ENCODE peak calls at places on chromosomes 11 and 22, in five cellular contexts. Z, Y, S, H and O are unnamed samples.

GRCh38 chr22:42696331-42696967 is 24.2 kb downstream of the A4GALT start:
- DNase-seq in Z (no peak), Y (no peak), S (no peak), H (peak; percentile 68), O (no peak)

GRCh38 chr11:19890308-19890707 is 177.7 kb downstream of the NAV2 start:
- DNase-seq in Z (no peak), Y (no peak), S (peak; percentile 79), H (no peak), O (no peak)

GRCh38 chr22:43388420-43388851 is 23.4 kb upstream of the MPPED1 start:
- DNase-seq in Z (no peak), Y (peak; percentile 89), S (no peak), H (peak; percentile 75), O (peak; percentile 82)

GRCh38 chr11:57662893-57663292 is 5.0 kb upstream of the ZDHHC5 start:
- DNase-seq in Z (no peak), Y (no peak), S (no peak), H (no peak), O (no peak)

GRCh38 chr11:65355013-65355775 is 643 bp downstream of the TIGD3 start:
- DNase-seq in Z (no peak), Y (no peak), S (no peak), H (no peak), O (peak; percentile 38)

GRCh38 chr11:6636480-6636879 is 17.3 kb upstream of the TPP1 start:
- DNase-seq in Z (no peak), Y (no peak), S (no peak), H (no peak), O (no peak)

GRCh38 chr22:40826984-40827741 is 8.0 kb upstream of the SLC25A17 start:
- DNase-seq in Z (no peak), Y (no peak), S (no peak), H (no peak), O (no peak)

GRCh38 chr11:2774173-2775082 is 74.6 kb upstream of the KCNQ1OT1 start:
- DNase-seq in Z (no peak), Y (peak; percentile 49), S (no peak), H (peak; percentile 45), O (peak; percentile 1)

GRCh38 chr11:22832315-22833041 is 2.9 kb upstream of the SVIP start:
- DNase-seq in Z (no peak), Y (no peak), S (no peak), H (no peak), O (no peak)

GRCh38 chr11:61121917-61122316 is 19.6 kb downstream of the CD5 start:
- DNase-seq in Z (no peak), Y (no peak), S (no peak), H (no peak), O (no peak)

GRCh38 chr11:1896895-1897294 is 5.2 kb upstream of the PRR33 start:
- DNase-seq in Z (no peak), Y (no peak), S (no peak), H (no peak), O (no peak)

GRCh38 chr22:18035740-18036139 is 11.4 kb upstream of the MICAL3 start:
- DNase-seq in Z (no peak), Y (no peak), S (no peak), H (peak; percentile 87), O (no peak)

GRCh38 chr11:33956611-33957010 is 64.7 kb upstream of the LMO2 start:
- DNase-seq in Z (no peak), Y (no peak), S (no peak), H (no peak), O (no peak)

GRCh38 chr22:23263651-23264555 is 83.6 kb downstream of the BCR start:
- DNase-seq in Z (no peak), Y (no peak), S (no peak), H (no peak), O (no peak)

GRCh38 chr22:22896601-22897000 is 9.0 kb downstream of the IGLL5 start:
- DNase-seq in Z (no peak), Y (no peak), S (no peak), H (no peak), O (no peak)

GRCh38 chr22:30984317-30984716 is 15.3 kb downstream of the TUG1 start:
- DNase-seq in Z (no peak), Y (no peak), S (no peak), H (no peak), O (no peak)

GRCh38 chr11:31763296-31763695 is 47.8 kb downstream of the PAX6 start:
- DNase-seq in Z (no peak), Y (no peak), S (no peak), H (no peak), O (no peak)

GRCh38 chr11:67687986-67688385 is 13.6 kb upstream of the ALDH3B2 start:
- DNase-seq in Z (no peak), Y (no peak), S (no peak), H (no peak), O (no peak)

GRCh38 chr11:67689178-67689577 is 14.8 kb upstream of the ALDH3B2 start:
- DNase-seq in Z (no peak), Y (no peak), S (no peak), H (no peak), O (no peak)

GRCh38 chr11:67694875-67695555 is 20.6 kb upstream of the ALDH3B2 start:
- DNase-seq in Z (no peak), Y (no peak), S (no peak), H (peak; percentile 54), O (no peak)

GRCh38 chr11:67695606-67696005 is 21.2 kb upstream of the ALDH3B2 start:
- DNase-seq in Z (no peak), Y (no peak), S (no peak), H (no peak), O (no peak)

DNA sequence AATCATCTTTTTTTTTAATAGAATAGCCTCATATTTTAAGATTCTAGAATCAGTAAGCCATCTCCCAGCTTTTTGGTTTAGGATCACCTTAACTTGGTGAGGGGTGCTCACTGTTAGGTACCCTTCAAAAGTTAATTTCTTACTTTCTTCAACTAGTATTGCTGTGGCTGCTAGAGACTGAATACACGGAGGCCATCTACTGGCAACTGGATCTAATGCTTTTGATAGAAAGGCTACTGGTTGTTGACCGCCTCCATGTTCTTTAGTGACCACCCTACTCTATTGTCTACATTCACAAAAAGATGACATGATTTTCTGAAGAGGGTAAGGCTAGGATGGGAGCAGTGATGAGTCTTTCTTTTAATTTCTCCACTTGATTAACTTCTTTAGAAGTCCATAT is 16.7 kb upstream of the ALDH3B2 start:
- DNase-seq in Z (no peak), Y (no peak), S (no peak), H (no peak), O (no peak)
- TF ChIP-seq CTCF in Z (no peak), Y (peak; percentile 26), S (no peak), H (no peak), O (no peak)

DNA sequence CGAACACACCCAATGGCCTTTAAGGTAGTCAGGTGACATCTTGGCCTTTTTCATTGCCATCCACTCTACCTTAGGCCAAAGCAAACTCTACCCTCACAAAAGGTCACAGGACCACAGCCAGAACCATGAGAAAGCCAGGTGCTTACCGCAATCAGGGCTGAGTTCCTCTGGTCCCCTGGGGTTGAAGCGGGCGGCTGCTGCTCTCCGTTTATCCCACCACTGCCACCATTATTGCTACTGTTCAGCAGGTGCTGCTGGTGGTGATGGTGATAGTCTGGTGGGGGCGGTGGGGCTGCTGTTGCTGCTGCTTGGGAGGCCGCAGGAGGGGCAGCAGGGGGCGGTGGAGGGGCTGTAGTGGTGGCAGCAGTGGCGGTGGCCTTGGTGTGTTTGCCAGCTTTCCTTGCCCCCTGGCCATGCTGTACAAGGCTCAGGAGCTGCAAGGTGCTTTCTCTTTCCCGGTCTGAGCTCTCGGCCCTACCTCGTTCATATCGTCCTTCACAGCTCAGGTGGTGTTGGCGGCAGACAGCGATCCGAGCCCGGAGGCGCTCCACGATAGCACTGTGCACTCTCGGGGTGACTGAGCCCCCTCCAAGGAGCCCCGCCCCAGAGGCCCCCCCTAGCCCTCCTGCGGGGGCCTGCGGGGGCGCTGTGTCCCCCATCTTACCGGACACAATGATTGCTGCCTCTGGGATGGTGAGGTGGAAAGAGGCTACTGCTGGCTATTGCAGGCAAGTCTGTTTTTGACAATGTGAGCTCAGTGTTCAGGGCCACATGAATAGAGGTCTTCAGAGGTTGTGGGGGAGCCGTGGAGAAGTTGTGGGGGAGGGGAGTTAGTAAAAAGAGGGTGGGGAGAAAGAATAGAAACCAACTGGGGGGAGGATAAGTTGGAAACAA is 1.5 kb downstream of the MAML2 start:
- DNase-seq in Z (no peak), Y (no peak), S (no peak), H (peak; percentile 80), O (peak; percentile 47)
- TF ChIP-seq CTCF in Z (peak; percentile 49), Y (peak; percentile 48), S (peak; percentile 68), H (peak; percentile 44), O (peak; percentile 31)

GRCh38 chr11:70519117-70519516 is 120.8 kb downstream of the CTTN start:
- DNase-seq in Z (no peak), Y (no peak), S (no peak), H (no peak), O (no peak)

GRCh38 chr11:70522261-70522612 is 123.9 kb downstream of the CTTN start:
- DNase-seq in Z (no peak), Y (no peak), S (no peak), H (no peak), O (no peak)

GRCh38 chr11:70521475-70522260 is 123.3 kb downstream of the CTTN start:
- DNase-seq in Z (no peak), Y (no peak), S (no peak), H (no peak), O (no peak)

GRCh38 chr11:70517203-70517602 is 118.9 kb downstream of the CTTN start:
- DNase-seq in Z (no peak), Y (no peak), S (no peak), H (no peak), O (no peak)

GRCh38 chr11:70517996-70518907 is 119.9 kb downstream of the CTTN start:
- DNase-seq in Z (no peak), Y (no peak), S (peak; percentile 38), H (no peak), O (no peak)
- TF ChIP-seq CTCF in Z (no peak), Y (peak; percentile 48), S (no peak), H (no peak), O (no peak)

GRCh38 chr11:119157088-119157487 is 8.2 kb downstream of the ABCG4 start:
- DNase-seq in Z (no peak), Y (no peak), S (no peak), H (no peak), O (no peak)

GRCh38 chr11:119158467-119158866 is 9.6 kb downstream of the ABCG4 start:
- DNase-seq in Z (no peak), Y (no peak), S (no peak), H (no peak), O (no peak)

GRCh38 chr11:119156496-119156895 is 7.6 kb downstream of the ABCG4 start:
- DNase-seq in Z (no peak), Y (no peak), S (no peak), H (no peak), O (no peak)

GRCh38 chr11:119154178-119154577 is 5.3 kb downstream of the ABCG4 start:
- DNase-seq in Z (no peak), Y (no peak), S (no peak), H (no peak), O (no peak)

DNA sequence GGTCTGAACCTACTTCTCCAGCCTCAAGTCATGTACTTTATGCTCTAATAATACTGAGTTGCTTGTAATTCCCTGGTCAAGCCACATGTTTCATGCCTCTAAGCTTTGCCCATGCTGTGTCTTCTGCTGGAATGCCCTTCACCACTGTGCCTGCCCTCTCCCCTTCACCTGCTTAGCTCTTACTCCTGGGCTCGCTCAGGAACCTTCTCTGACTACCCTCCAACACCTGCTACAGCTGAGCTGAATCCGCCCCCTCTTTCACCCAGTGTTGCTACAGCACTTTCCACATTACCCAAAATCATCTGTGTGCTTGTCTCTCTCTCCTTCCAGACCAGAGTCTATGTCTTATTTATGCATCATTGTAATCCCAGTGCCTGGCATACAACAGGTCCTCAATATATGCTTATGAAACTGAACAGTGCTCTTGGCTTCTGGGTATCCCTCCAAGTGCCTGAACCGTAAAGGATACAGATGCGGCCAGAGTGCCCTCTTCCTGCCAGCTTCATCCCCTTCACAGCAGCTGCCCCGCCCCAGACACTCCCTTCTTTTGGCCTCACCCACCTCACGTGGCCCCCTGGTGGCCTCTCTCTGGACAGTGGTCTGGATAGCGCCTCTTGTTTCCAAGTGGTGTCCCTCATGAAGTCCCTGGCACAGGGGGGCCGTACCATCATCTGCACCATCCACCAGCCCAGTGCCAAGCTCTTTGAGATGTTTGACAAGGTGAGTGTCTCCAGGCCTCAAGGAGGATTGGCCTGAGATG is 7.1 kb downstream of the ABCG4 start:
- DNase-seq in Z (no peak), Y (no peak), S (no peak), H (no peak), O (no peak)
- TF ChIP-seq CTCF in Z (no peak), Y (peak; percentile 50), S (peak; percentile 4), H (no peak), O (peak; percentile 12)